ENCODE peak calls at places on chromosome 3, in six cellular contexts. One of them, this sample, is unnamed.
A peak's percentile ranks its signal among the peaks of the same experiment; 100 is the strongest.

GRCh38 chr3:113084777-113085176 is 94.0 kb downstream of the GTPBP8 start:
- DNase-seq in SIG-M5: no peak
- DNase-seq in cardiac fibroblast: peak; percentile 33
- DNase-seq in neural crest cell: no peak
- DNase-seq in stimulated activated CD8-positive, alpha-beta memory T cell treated with anti-CD3 and anti-CD28 coated beads, Interleukin-2, amount 100 ng/mL, for 48 hours: no peak
- DNase-seq in left cardiac atrium: no peak
- DNase-seq in this sample: peak; percentile 89

GRCh38 chr3:54743755-54744154 is 184.1 kb downstream of the LRTM1 start:
- DNase-seq in SIG-M5: no peak
- DNase-seq in cardiac fibroblast: no peak
- DNase-seq in neural crest cell: no peak
- DNase-seq in stimulated activated CD8-positive, alpha-beta memory T cell treated with anti-CD3 and anti-CD28 coated beads, Interleukin-2, amount 100 ng/mL, for 48 hours: no peak
- DNase-seq in left cardiac atrium: no peak
- DNase-seq in this sample: no peak

GRCh38 chr3:155553800-155554199 is 191.1 kb downstream of the PLCH1 start:
- DNase-seq in SIG-M5: no peak
- DNase-seq in cardiac fibroblast: no peak
- DNase-seq in neural crest cell: no peak
- DNase-seq in stimulated activated CD8-positive, alpha-beta memory T cell treated with anti-CD3 and anti-CD28 coated beads, Interleukin-2, amount 100 ng/mL, for 48 hours: no peak
- DNase-seq in left cardiac atrium: no peak
- DNase-seq in this sample: no peak

GRCh38 chr3:10196389-10197052 is 31.8 kb downstream of the IRAK2 start:
- DNase-seq in SIG-M5: no peak
- DNase-seq in cardiac fibroblast: peak; percentile 99
- DNase-seq in neural crest cell: no peak
- DNase-seq in stimulated activated CD8-positive, alpha-beta memory T cell treated with anti-CD3 and anti-CD28 coated beads, Interleukin-2, amount 100 ng/mL, for 48 hours: no peak
- DNase-seq in left cardiac atrium: peak; percentile 54
- DNase-seq in this sample: peak; percentile 80

GRCh38 chr3:39325223-39325622 is 4.3 kb upstream of the CCR8 start:
- DNase-seq in SIG-M5: no peak
- DNase-seq in cardiac fibroblast: no peak
- DNase-seq in neural crest cell: no peak
- DNase-seq in stimulated activated CD8-positive, alpha-beta memory T cell treated with anti-CD3 and anti-CD28 coated beads, Interleukin-2, amount 100 ng/mL, for 48 hours: no peak
- DNase-seq in left cardiac atrium: no peak
- DNase-seq in this sample: no peak

GRCh38 chr3:106688463-106688862 is 688.8 kb upstream of the CCDC54 start:
- DNase-seq in SIG-M5: no peak
- DNase-seq in cardiac fibroblast: peak; percentile 94
- DNase-seq in neural crest cell: no peak
- DNase-seq in stimulated activated CD8-positive, alpha-beta memory T cell treated with anti-CD3 and anti-CD28 coated beads, Interleukin-2, amount 100 ng/mL, for 48 hours: no peak
- DNase-seq in left cardiac atrium: no peak
- DNase-seq in this sample: peak; percentile 92

GRCh38 chr3:133872161-133872560 is 23.5 kb downstream of the RAB6B start:
- DNase-seq in SIG-M5: no peak
- DNase-seq in cardiac fibroblast: no peak
- DNase-seq in neural crest cell: no peak
- DNase-seq in stimulated activated CD8-positive, alpha-beta memory T cell treated with anti-CD3 and anti-CD28 coated beads, Interleukin-2, amount 100 ng/mL, for 48 hours: no peak
- DNase-seq in left cardiac atrium: no peak
- DNase-seq in this sample: no peak

GRCh38 chr3:123602325-123602724 is 17.5 kb upstream of the HACD2 start:
- DNase-seq in SIG-M5: no peak
- DNase-seq in cardiac fibroblast: peak; percentile 90
- DNase-seq in neural crest cell: no peak
- DNase-seq in stimulated activated CD8-positive, alpha-beta memory T cell treated with anti-CD3 and anti-CD28 coated beads, Interleukin-2, amount 100 ng/mL, for 48 hours: no peak
- DNase-seq in left cardiac atrium: no peak
- DNase-seq in this sample: peak; percentile 74

GRCh38 chr3:173410836-173411235 is 13.3 kb downstream of the NLGN1 start:
- DNase-seq in SIG-M5: no peak
- DNase-seq in cardiac fibroblast: peak; percentile 18
- DNase-seq in neural crest cell: no peak
- DNase-seq in stimulated activated CD8-positive, alpha-beta memory T cell treated with anti-CD3 and anti-CD28 coated beads, Interleukin-2, amount 100 ng/mL, for 48 hours: no peak
- DNase-seq in left cardiac atrium: no peak
- DNase-seq in this sample: no peak

GRCh38 chr3:72375237-72376154 is 472.7 kb downstream of the SHQ1 start:
- DNase-seq in SIG-M5: no peak
- DNase-seq in cardiac fibroblast: no peak
- DNase-seq in neural crest cell: no peak
- DNase-seq in stimulated activated CD8-positive, alpha-beta memory T cell treated with anti-CD3 and anti-CD28 coated beads, Interleukin-2, amount 100 ng/mL, for 48 hours: peak; percentile 20
- DNase-seq in left cardiac atrium: no peak
- DNase-seq in this sample: no peak

GRCh38 chr3:139564290-139564861 is 24.8 kb upstream of the RBP1 start:
- DNase-seq in SIG-M5: no peak
- DNase-seq in cardiac fibroblast: peak; percentile 10
- DNase-seq in neural crest cell: no peak
- DNase-seq in stimulated activated CD8-positive, alpha-beta memory T cell treated with anti-CD3 and anti-CD28 coated beads, Interleukin-2, amount 100 ng/mL, for 48 hours: no peak
- DNase-seq in left cardiac atrium: no peak
- DNase-seq in this sample: no peak

GRCh38 chr3:189401196-189401595 is 229.4 kb downstream of the TPRG1 start:
- DNase-seq in SIG-M5: no peak
- DNase-seq in cardiac fibroblast: no peak
- DNase-seq in neural crest cell: no peak
- DNase-seq in stimulated activated CD8-positive, alpha-beta memory T cell treated with anti-CD3 and anti-CD28 coated beads, Interleukin-2, amount 100 ng/mL, for 48 hours: no peak
- DNase-seq in left cardiac atrium: no peak
- DNase-seq in this sample: no peak

GRCh38 chr3:186241910-186242821 is 119.9 kb downstream of the DGKG start:
- DNase-seq in SIG-M5: peak; percentile 86
- DNase-seq in cardiac fibroblast: peak; percentile 90
- DNase-seq in neural crest cell: peak; percentile 23
- DNase-seq in stimulated activated CD8-positive, alpha-beta memory T cell treated with anti-CD3 and anti-CD28 coated beads, Interleukin-2, amount 100 ng/mL, for 48 hours: peak; percentile 54
- DNase-seq in left cardiac atrium: peak; percentile 82
- DNase-seq in this sample: peak; percentile 37